ENCODE peak calls at places on chromosomes 16 and 17, in seven cellular contexts. W, N, D, O, T, S and R are unnamed samples.

GRCh38 chr16:50301626-50302471 is 35.5 kb downstream of the ADCY7 start:
- DNase-seq in D (peak; percentile 39), O (peak; percentile 34), N (no peak), S (no peak), T (no peak), W (peak; percentile 26), R (peak; percentile 38)

GRCh38 chr17:83178533-83179201 is 99.3 kb downstream of the METRNL start:
- DNase-seq in T (no peak), W (no peak), D (no peak), S (no peak), N (no peak), O (no peak), R (peak; percentile 38)

GRCh38 chr16:75402174-75402820 is 31.0 kb downstream of the CFDP1 start:
- DNase-seq in O (peak; percentile 8), T (no peak), W (no peak), D (no peak), N (no peak), S (no peak), R (no peak)

GRCh38 chr16:76265434-76266045 is 11.7 kb upstream of the CNTNAP4 start:
- DNase-seq in S (no peak), N (no peak), D (peak; percentile 83), W (no peak), T (no peak), O (no peak), R (peak; percentile 94)

GRCh38 chr16:10308305-10309193 is 77.3 kb upstream of the ATF7IP2 start:
- DNase-seq in D (no peak), S (no peak), N (no peak), O (no peak), T (no peak), W (no peak), R (no peak)

GRCh38 chr17:82751571-82752370 is at the start of gene TBCD:
- DNase-seq in D (peak; percentile 90), W (peak; percentile 88), T (peak; percentile 56), N (peak; percentile 89), S (peak; percentile 95), O (peak; percentile 54), R (peak; percentile 97)

GRCh38 chr17:37131670-37132620 is 183.2 kb downstream of the AATF start:
- DNase-seq in O (no peak), D (no peak), T (no peak), W (no peak), S (no peak), N (no peak), R (no peak)

GRCh38 chr16:56643080-56643778 is 4.8 kb downstream of the MT1A start:
- DNase-seq in N (peak; percentile 77), S (peak; percentile 17), O (no peak), T (no peak), D (peak; percentile 72), W (peak; percentile 90), R (peak; percentile 89)

GRCh38 chr17:20934288-20934687 is 108.5 kb downstream of the USP22 start:
- DNase-seq in N (no peak), O (no peak), W (no peak), S (no peak), T (no peak), D (no peak), R (no peak)

GRCh38 chr17:73841431-73842060 is 197.3 kb upstream of the SDK2 start:
- DNase-seq in W (no peak), D (peak; percentile 63), T (no peak), O (no peak), N (no peak), S (no peak), R (peak; percentile 90)

GRCh38 chr16:59686405-59686804 is 952.3 kb upstream of the GOT2 start:
- DNase-seq in O (no peak), N (no peak), W (no peak), S (no peak), T (no peak), D (peak; percentile 1), R (no peak)

GRCh38 chr17:73387746-73388577 is 76.2 kb upstream of the CDC42EP4 start:
- DNase-seq in S (no peak), N (no peak), W (no peak), T (no peak), O (no peak), D (peak; percentile 65), R (peak; percentile 76)

GRCh38 chr16:23131841-23132576 is 17.2 kb downstream of the USP31 start:
- DNase-seq in O (no peak), D (no peak), N (no peak), W (no peak), S (no peak), T (no peak), R (no peak)

GRCh38 chr16:84603115-84603816 is 14.6 kb downstream of the COTL1 start:
- DNase-seq in N (peak; percentile 53), W (peak; percentile 74), T (peak; percentile 77), O (peak; percentile 94), D (no peak), S (peak; percentile 57), R (no peak)

GRCh38 chr17:12691173-12691572 is 25.5 kb downstream of the MYOCD start:
- DNase-seq in S (no peak), N (no peak), D (no peak), W (no peak), O (no peak), T (no peak), R (no peak)

GRCh38 chr16:24745791-24746190 is 16.3 kb downstream of the TNRC6A start:
- DNase-seq in T (no peak), N (no peak), O (no peak), W (no peak), D (no peak), S (no peak), R (no peak)

GRCh38 chr17:60102632-60103047 is 23.9 kb upstream of the HEATR6 start:
- DNase-seq in D (peak; percentile 31), N (no peak), T (no peak), O (peak; percentile 47), W (no peak), S (peak; percentile 2), R (peak; percentile 50)

GRCh38 chr17:59842901-59843652 is 49.7 kb downstream of the TUBD1 start:
- DNase-seq in S (no peak), T (peak; percentile 89), N (peak; percentile 21), O (peak; percentile 94), W (peak; percentile 68), D (peak; percentile 72), R (peak; percentile 68)

GRCh38 chr17:58281511-58282011 is 826 bp upstream of the MPO start:
- DNase-seq in W (no peak), O (no peak), T (no peak), S (no peak), D (peak; percentile 77), N (no peak), R (no peak)

GRCh38 chr17:73401911-73402310 is 90.1 kb upstream of the CDC42EP4 start:
- DNase-seq in D (peak; percentile 67), W (no peak), N (no peak), T (no peak), S (peak; percentile 50), O (no peak), R (peak; percentile 89)

GRCh38 chr16:15708997-15709396 is 59.0 kb downstream of the NDE1 start:
- DNase-seq in O (no peak), S (no peak), D (no peak), N (no peak), T (no peak), W (no peak), R (no peak)

GRCh38 chr16:50972899-50973298 is 178.2 kb downstream of the SALL1 start:
- DNase-seq in T (no peak), W (no peak), N (no peak), O (no peak), D (no peak), S (no peak), R (no peak)

GRCh38 chr17:39538875-39539274 is 68.8 kb downstream of the NEUROD2 start:
- DNase-seq in W (no peak), T (no peak), D (no peak), O (no peak), N (no peak), S (no peak), R (no peak)

GRCh38 chr16:56409195-56409594 is 16.1 kb downstream of the AMFR start:
- DNase-seq in T (no peak), O (peak; percentile 23), S (no peak), W (no peak), N (no peak), D (no peak), R (no peak)

GRCh38 chr16:54447606-54448440 is 161.2 kb upstream of the IRX3 start:
- DNase-seq in D (peak; percentile 45), S (no peak), O (peak; percentile 69), T (peak; percentile 39), W (no peak), N (no peak), R (peak; percentile 54)

GRCh38 chr16:88988980-88989791 is 12.2 kb upstream of the CBFA2T3 start:
- DNase-seq in O (no peak), D (no peak), S (no peak), W (no peak), T (no peak), N (no peak), R (no peak)

GRCh38 chr17:77501101-77501566 is 360.4 kb downstream of the SEC14L1 start:
- DNase-seq in S (no peak), T (no peak), O (no peak), W (no peak), D (peak; percentile 47), N (peak; percentile 39), R (peak; percentile 86)

GRCh38 chr16:55221836-55222235 is 102.2 kb upstream of the IRX6 start:
- DNase-seq in T (no peak), N (no peak), D (no peak), W (no peak), O (no peak), S (no peak), R (no peak)

GRCh38 chr17:44155488-44155887 is 13.8 kb downstream of the HROB start:
- DNase-seq in W (no peak), O (no peak), N (no peak), T (no peak), D (no peak), S (no peak), R (peak; percentile 56)

GRCh38 chr17:75846701-75847594 is 2.7 kb upstream of the UNC13D start:
- DNase-seq in D (no peak), S (no peak), N (no peak), T (no peak), O (no peak), W (no peak), R (no peak)

GRCh38 chr16:69836252-69836651 is 74.1 kb downstream of the WWP2 start:
- DNase-seq in W (no peak), O (no peak), S (no peak), N (no peak), T (no peak), D (no peak), R (no peak)

GRCh38 chr17:16417896-16418683 is 2.7 kb downstream of the TRPV2 start:
- DNase-seq in W (no peak), N (no peak), T (no peak), O (no peak), D (peak; percentile 53), S (no peak), R (peak; percentile 61)

GRCh38 chr17:57342963-57343589 is 86.8 kb downstream of the MSI2 start:
- DNase-seq in O (no peak), D (no peak), N (no peak), T (no peak), W (no peak), S (no peak), R (no peak)